ENCODE peak calls at places on chromosomes 3 and 15, in five cellular contexts. O, J, P, D and L are unnamed samples.

GRCh38 chr3:31882895-31883294 is 98.2 kb downstream of the OSBPL10 start:
- DNase-seq in P (no peak), J (no peak), D (no peak), O (no peak), L (peak; percentile 32)

GRCh38 chr15:64478863-64479262 is 18.5 kb downstream of the ZNF609 start:
- DNase-seq in P (no peak), O (no peak), D (peak; percentile 11), J (peak; percentile 93), L (no peak)

GRCh38 chr15:85623648-85624047 is 171.1 kb downstream of the KLHL25 start:
- DNase-seq in P (no peak), J (peak; percentile 44), D (no peak), O (no peak), L (no peak)

GRCh38 chr3:136778865-136779264 is 26.7 kb upstream of the STAG1 start:
- DNase-seq in P (no peak), O (no peak), J (no peak), D (peak; percentile 35), L (no peak)

GRCh38 chr3:156291269-156292123 is 171.1 kb downstream of the KCNAB1 start:
- DNase-seq in J (no peak), O (peak; percentile 39), D (no peak), P (peak; percentile 33), L (no peak)

GRCh38 chr3:158106773-158107461 is 697 bp upstream of the SHOX2 start:
- DNase-seq in J (no peak), O (no peak), D (peak; percentile 44), P (no peak), L (no peak)

GRCh38 chr3:10770547-10770946 is 45.5 kb upstream of the SLC6A11 start:
- DNase-seq in D (no peak), O (no peak), J (no peak), P (no peak), L (no peak)

GRCh38 chr15:48582472-48583235 is 62.9 kb downstream of the FBN1 start:
- DNase-seq in J (peak; percentile 92), D (no peak), P (no peak), O (no peak), L (no peak)

GRCh38 chr15:56759450-56759845 is 26.1 kb upstream of the ZNF280D start:
- DNase-seq in P (peak; percentile 49), O (peak; percentile 80), D (no peak), J (peak; percentile 92), L (peak; percentile 35)

GRCh38 chr3:150146891-150147761 is 176.4 kb upstream of the PFN2 start:
- DNase-seq in P (no peak), D (no peak), O (peak; percentile 34), J (peak; percentile 97), L (peak; percentile 37)

GRCh38 chr3:32821686-32822296 is 4.0 kb downstream of the TRIM71 start:
- DNase-seq in P (peak; percentile 26), D (no peak), J (no peak), O (no peak), L (no peak)

GRCh38 chr3:123792473-123793201 is 91.5 kb downstream of the MYLK start:
- DNase-seq in D (no peak), O (no peak), P (no peak), J (peak; percentile 35), L (peak; percentile 38)

GRCh38 chr3:30161370-30161769 is 445.0 kb upstream of the TGFBR2 start:
- DNase-seq in D (no peak), O (peak; percentile 36), J (peak; percentile 86), P (peak; percentile 55), L (no peak)

GRCh38 chr3:38655708-38656300 is 6.3 kb upstream of the SCN5A start:
- DNase-seq in O (no peak), J (peak; percentile 46), D (peak; percentile 64), P (no peak), L (peak; percentile 15)

GRCh38 chr15:44010114-44010513 is 183.3 kb downstream of the WDR76 start:
- DNase-seq in P (no peak), J (peak; percentile 49), O (no peak), D (no peak), L (no peak)

GRCh38 chr3:9951598-9951961 is 628 bp downstream of the PRRT3 start:
- DNase-seq in P (no peak), O (no peak), D (no peak), J (no peak), L (no peak)

GRCh38 chr3:177419904-177420601 is 222.8 kb upstream of the TBL1XR1 start:
- DNase-seq in P (no peak), J (no peak), O (no peak), D (peak; percentile 43), L (no peak)

GRCh38 chr15:62857411-62857853 is 185.1 kb upstream of the TPM1 start:
- DNase-seq in P (peak; percentile 56), J (no peak), O (no peak), D (peak; percentile 23), L (peak; percentile 91)

GRCh38 chr3:63344676-63345075 is 66.6 kb downstream of the SYNPR start:
- DNase-seq in D (no peak), O (no peak), P (no peak), J (no peak), L (no peak)

GRCh38 chr15:69820819-69821218 is 276.9 kb downstream of the TLE3 start:
- DNase-seq in O (no peak), P (no peak), J (no peak), D (no peak), L (no peak)

GRCh38 chr3:54772707-54773106 is 155.2 kb downstream of the LRTM1 start:
- DNase-seq in O (no peak), D (no peak), J (no peak), P (no peak), L (no peak)

GRCh38 chr3:50503947-50504346 is 513 bp upstream of the CACNA2D2 start:
- DNase-seq in D (no peak), J (no peak), O (no peak), P (no peak), L (no peak)

GRCh38 chr15:74799255-74799842 is 13.3 kb upstream of the LMAN1L start:
- DNase-seq in D (no peak), P (no peak), J (no peak), O (no peak), L (no peak)

GRCh38 chr15:66833372-66833771 is 131.3 kb downstream of the SMAD6 start:
- DNase-seq in O (no peak), J (no peak), D (no peak), P (no peak), L (no peak)

GRCh38 chr15:70121656-70122297 is 24.1 kb upstream of the TLE3 start:
- DNase-seq in D (peak; percentile 54), O (peak; percentile 59), J (peak; percentile 94), P (no peak), L (peak; percentile 55)

GRCh38 chr3:10550705-10551104 is 45.3 kb upstream of the ATP2B2 start:
- DNase-seq in J (no peak), D (no peak), O (peak; percentile 45), P (no peak), L (no peak)

GRCh38 chr3:133856316-133856715 is 39.4 kb downstream of the RAB6B start:
- DNase-seq in O (no peak), J (no peak), P (no peak), D (no peak), L (no peak)

GRCh38 chr3:184604956-184605290 is 43.3 kb downstream of the EPHB3 start:
- DNase-seq in P (no peak), D (no peak), O (no peak), J (no peak), L (no peak)

GRCh38 chr3:16290007-16290826 is 25.2 kb downstream of the OXNAD1 start:
- DNase-seq in P (peak; percentile 40), D (peak; percentile 47), J (peak; percentile 74), O (peak; percentile 46), L (peak; percentile 25)

GRCh38 chr3:14307953-14308352 is 94.5 kb upstream of the SLC6A6 start:
- DNase-seq in J (no peak), D (no peak), O (no peak), P (no peak), L (no peak)

GRCh38 chr3:149395107-149396089 is 17.9 kb upstream of the TM4SF1 start:
- DNase-seq in O (no peak), P (no peak), J (peak; percentile 83), D (peak; percentile 69), L (no peak)

GRCh38 chr15:60656491-60657284 is 177.7 kb upstream of the ICE2 start:
- DNase-seq in O (no peak), D (no peak), P (no peak), J (peak; percentile 42), L (no peak)

GRCh38 chr3:46113608-46114007 is 86.3 kb upstream of the XCR1 start:
- DNase-seq in P (no peak), J (no peak), D (no peak), O (no peak), L (no peak)
- H3K27ac ChIP-seq in P (no peak overlapping the region), J (peak overlapping the region; percentile 51), D (peak overlapping the region; percentile 42), O (no peak overlapping the region), L (no peak overlapping the region)

GRCh38 chr3:69560818-69561217 is 174.9 kb upstream of the FRMD4B start:
- DNase-seq in J (no peak), P (no peak), O (no peak), D (peak; percentile 4), L (no peak)
- TF ChIP-seq CTCF in J (no peak), P (peak; percentile 12), O (no peak), D (no peak), L (no peak)

DNA sequence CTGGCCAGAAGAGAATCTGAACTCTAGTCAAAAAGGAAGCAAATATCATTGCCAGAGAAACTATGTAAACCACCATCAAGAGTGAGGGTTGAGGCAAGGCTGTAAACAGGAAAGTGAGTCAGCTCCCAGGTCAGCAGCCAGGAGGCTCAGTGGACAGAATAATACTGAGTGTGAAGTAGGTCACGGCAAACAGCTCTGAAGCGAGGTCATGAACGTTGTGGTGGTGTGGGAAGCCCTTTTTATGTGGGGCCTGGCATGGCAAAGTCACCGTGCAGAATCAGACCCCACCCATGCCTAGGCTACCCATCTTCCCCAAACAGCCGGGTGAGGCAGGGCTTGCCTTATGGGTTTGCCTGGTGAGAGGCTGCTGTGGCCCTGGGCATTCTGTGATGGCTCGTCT is 43.9 kb downstream of the THBS1 start:
- DNase-seq in D (no peak), J (peak; percentile 90), O (peak; percentile 65), P (peak; percentile 68), L (peak; percentile 59)
- H3K27ac ChIP-seq in D (no peak overlapping the region), J (no peak overlapping the region), O (peak overlapping the region; percentile 78), P (peak overlapping the region; percentile 49), L (peak overlapping the region; percentile 77)

DNA sequence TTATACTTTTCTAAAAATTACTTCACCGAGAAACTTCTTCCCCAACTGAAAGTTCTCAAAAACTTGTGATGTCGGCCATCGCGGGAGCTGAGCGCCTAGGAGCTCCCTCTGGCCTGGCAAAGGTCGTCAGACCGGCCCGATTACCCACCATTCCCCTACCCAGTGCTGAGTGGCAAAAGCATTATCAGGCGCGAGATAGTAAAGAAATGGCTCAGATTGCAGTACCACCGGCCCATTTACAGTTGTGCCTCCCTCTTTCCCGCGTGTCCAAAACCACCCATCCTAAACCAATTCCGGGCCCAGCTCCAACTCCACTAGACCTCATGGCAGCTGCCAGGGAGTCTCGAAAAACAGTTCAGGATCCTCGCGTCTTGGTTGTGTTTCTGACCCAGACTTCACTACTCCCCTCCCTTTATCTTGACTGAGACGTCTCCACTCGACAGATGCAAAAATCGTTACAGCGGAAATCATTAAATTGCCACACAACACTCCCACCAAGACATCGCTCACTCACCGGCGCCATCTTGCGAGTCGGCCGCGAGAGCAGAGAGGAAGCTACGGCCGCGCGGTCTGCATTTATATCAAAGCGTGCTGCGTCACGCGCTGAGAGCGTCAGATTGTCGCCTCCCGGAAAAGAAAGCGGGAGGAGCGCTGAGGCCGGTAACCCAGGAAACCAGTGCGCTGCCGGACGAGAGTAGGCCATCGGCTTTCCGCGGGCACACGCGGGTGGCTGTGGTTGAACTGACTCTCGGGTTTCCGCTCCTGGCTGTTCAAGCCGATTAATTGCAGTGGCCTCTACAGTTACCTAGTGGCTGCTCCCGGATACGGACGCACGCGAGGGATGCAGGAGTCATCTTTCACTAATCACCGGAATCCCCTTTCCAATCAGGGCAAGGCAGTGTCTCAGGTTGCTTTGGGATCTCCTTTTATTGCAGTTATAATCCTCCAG is at the start of gene RPL22L1:
- DNase-seq in P (peak; percentile 95), D (peak; percentile 94), O (peak; percentile 96), J (peak; percentile 96), L (peak; percentile 88)
- TF ChIP-seq CTCF in P (peak; percentile 10), D (no peak), O (no peak), J (peak; percentile 29), L (no peak)